ENCODE peak calls at places on chromosomes 5 and 9, in four cellular contexts. One of them, this sample, is unnamed.

GRCh38 chr5:68374770-68375518 is 159.4 kb downstream of the PIK3R1 start:
- DNase-seq in mesendoderm: no peak
- DNase-seq in IMR-90: no peak
- DNase-seq in H1: no peak
- DNase-seq in this sample: no peak

GRCh38 chr5:171827162-171827561 is 41.5 kb downstream of the SMIM23 start:
- DNase-seq in mesendoderm: no peak
- DNase-seq in IMR-90: no peak
- DNase-seq in H1: no peak
- DNase-seq in this sample: no peak

GRCh38 chr5:133287500-133287899 is 235.7 kb downstream of the HSPA4 start:
- DNase-seq in mesendoderm: peak
- DNase-seq in IMR-90: peak
- DNase-seq in H1: no peak
- DNase-seq in this sample: peak

GRCh38 chr5:145852990-145853389 is 17.8 kb upstream of the PRELID2 start:
- DNase-seq in mesendoderm: no peak
- DNase-seq in IMR-90: no peak
- DNase-seq in H1: no peak
- DNase-seq in this sample: no peak

GRCh38 chr9:99753436-99753835 is 68.2 kb upstream of the NR4A3 start:
- DNase-seq in mesendoderm: no peak
- DNase-seq in IMR-90: no peak
- DNase-seq in H1: no peak
- DNase-seq in this sample: no peak

GRCh38 chr5:79567926-79568549 is 44.2 kb upstream of the TENT2 start:
- DNase-seq in mesendoderm: no peak
- DNase-seq in IMR-90: peak
- DNase-seq in H1: no peak
- DNase-seq in this sample: no peak

GRCh38 chr9:99666571-99666970 is 155.1 kb upstream of the NR4A3 start:
- DNase-seq in mesendoderm: no peak
- DNase-seq in IMR-90: no peak
- DNase-seq in H1: no peak
- DNase-seq in this sample: no peak

GRCh38 chr5:164233796-164234195 is 728.4 kb downstream of the MAT2B start:
- DNase-seq in mesendoderm: no peak
- DNase-seq in IMR-90: no peak
- DNase-seq in H1: no peak
- DNase-seq in this sample: no peak

GRCh38 chr5:143582869-143583268 is 179.4 kb upstream of the NR3C1 start:
- DNase-seq in mesendoderm: no peak
- DNase-seq in IMR-90: peak
- DNase-seq in H1: no peak
- DNase-seq in this sample: no peak

DNA sequence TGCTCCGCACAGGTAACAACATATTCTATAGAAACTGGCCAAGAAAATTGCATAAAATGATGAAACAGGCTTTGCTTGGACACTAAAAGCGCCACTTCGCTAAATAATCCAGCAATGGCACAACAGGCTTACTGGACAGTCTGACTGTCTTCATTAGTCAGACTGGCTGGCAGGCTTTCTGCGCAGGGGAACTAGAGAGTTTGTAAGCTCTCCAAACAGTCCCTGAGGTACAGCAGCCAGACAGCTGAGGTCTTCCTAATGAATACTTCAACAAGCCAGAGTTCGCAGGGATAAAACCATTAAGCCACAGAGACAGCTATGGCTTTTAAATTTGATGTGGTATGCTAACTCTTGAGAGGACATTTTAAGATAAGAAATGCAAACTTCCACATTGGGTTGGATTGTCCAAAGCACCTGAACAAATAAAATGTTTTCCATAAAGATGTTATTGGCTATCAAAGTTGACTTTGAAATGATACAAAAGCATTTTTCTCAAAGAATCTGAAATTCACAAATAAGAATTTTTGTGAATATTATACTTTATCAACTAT is 20.7 kb downstream of the PLK2 start:
- DNase-seq in mesendoderm: no peak
- DNase-seq in IMR-90: no peak
- DNase-seq in H1: no peak
- DNase-seq in this sample: no peak
- H4K5ac ChIP-seq in mesendoderm: no peak
- H4K5ac ChIP-seq in IMR-90: no peak
- H4K5ac ChIP-seq in H1: no peak
- H4K5ac ChIP-seq in this sample: no peak

GRCh38 chr5:39394946-39395345 is 29.8 kb downstream of the DAB2 start:
- DNase-seq in mesendoderm: no peak
- DNase-seq in IMR-90: peak
- DNase-seq in H1: no peak
- DNase-seq in this sample: no peak

GRCh38 chr5:39395521-39395920 is 29.3 kb downstream of the DAB2 start:
- DNase-seq in mesendoderm: no peak
- DNase-seq in IMR-90: peak
- DNase-seq in H1: no peak
- DNase-seq in this sample: no peak

GRCh38 chr5:39400711-39401385 is 23.9 kb downstream of the DAB2 start:
- DNase-seq in mesendoderm: peak
- DNase-seq in IMR-90: peak
- DNase-seq in H1: no peak
- DNase-seq in this sample: no peak

GRCh38 chr5:39399135-39400036 is 25.4 kb downstream of the DAB2 start:
- DNase-seq in mesendoderm: peak
- DNase-seq in IMR-90: peak
- DNase-seq in H1: no peak
- DNase-seq in this sample: no peak
- H4K5ac ChIP-seq in mesendoderm: no peak
- H4K5ac ChIP-seq in IMR-90: peak
- H4K5ac ChIP-seq in H1: no peak
- H4K5ac ChIP-seq in this sample: no peak

GRCh38 chr9:136630662-136630992 is 32.1 kb upstream of the EGFL7 start:
- DNase-seq in mesendoderm: no peak
- DNase-seq in IMR-90: no peak
- DNase-seq in H1: no peak
- DNase-seq in this sample: no peak

GRCh38 chr9:136629879-136630661 is 32.6 kb upstream of the EGFL7 start:
- DNase-seq in mesendoderm: peak
- DNase-seq in IMR-90: peak
- DNase-seq in H1: peak
- DNase-seq in this sample: peak

GRCh38 chr9:136631038-136632000 is 31.4 kb upstream of the EGFL7 start:
- DNase-seq in mesendoderm: peak
- DNase-seq in IMR-90: peak
- DNase-seq in H1: peak
- DNase-seq in this sample: peak

GRCh38 chr9:136640176-136641086 is 22.3 kb upstream of the EGFL7 start:
- DNase-seq in mesendoderm: no peak
- DNase-seq in IMR-90: no peak
- DNase-seq in H1: no peak
- DNase-seq in this sample: no peak

GRCh38 chr9:136634904-136635303 is 27.8 kb upstream of the EGFL7 start:
- DNase-seq in mesendoderm: no peak
- DNase-seq in IMR-90: no peak
- DNase-seq in H1: no peak
- DNase-seq in this sample: no peak
- H4K5ac ChIP-seq in mesendoderm: no peak
- H4K5ac ChIP-seq in IMR-90: no peak
- H4K5ac ChIP-seq in H1: no peak
- H4K5ac ChIP-seq in this sample: no peak

DNA sequence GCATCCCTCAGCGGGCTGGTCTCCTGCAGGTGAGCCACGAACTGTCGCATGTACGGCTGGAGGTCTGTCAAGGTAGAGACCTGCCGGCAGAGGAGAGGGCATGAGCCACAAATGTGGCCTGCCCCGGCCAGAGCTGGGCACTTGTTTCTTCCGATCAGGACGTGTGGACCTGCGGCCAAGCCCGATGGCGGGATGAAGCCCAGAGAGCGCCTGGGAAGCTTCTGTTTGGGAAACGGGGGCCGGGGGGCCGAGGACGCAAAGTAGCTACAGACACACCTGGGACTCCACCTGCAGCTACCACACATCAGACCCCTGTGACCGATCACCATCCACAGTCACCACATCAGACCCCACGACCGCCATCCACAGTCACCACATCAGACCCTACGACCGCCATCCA is 22.7 kb downstream of the TERT start:
- DNase-seq in mesendoderm: no peak
- DNase-seq in IMR-90: no peak
- DNase-seq in H1: no peak
- DNase-seq in this sample: no peak
- H4K5ac ChIP-seq in mesendoderm: no peak
- H4K5ac ChIP-seq in IMR-90: no peak
- H4K5ac ChIP-seq in H1: no peak
- H4K5ac ChIP-seq in this sample: no peak

GRCh38 chr5:83632874-83633273 is 87.8 kb downstream of the HAPLN1 start:
- DNase-seq in mesendoderm: no peak
- DNase-seq in IMR-90: peak
- DNase-seq in H1: no peak
- DNase-seq in this sample: no peak
- H4K5ac ChIP-seq in mesendoderm: no peak
- H4K5ac ChIP-seq in IMR-90: no peak
- H4K5ac ChIP-seq in H1: no peak
- H4K5ac ChIP-seq in this sample: no peak

GRCh38 chr5:131259326-131259725 is 4.5 kb upstream of the CDC42SE2 start:
- DNase-seq in mesendoderm: no peak
- DNase-seq in IMR-90: peak
- DNase-seq in H1: no peak
- DNase-seq in this sample: no peak

GRCh38 chr5:131254741-131255140 is 9.1 kb upstream of the CDC42SE2 start:
- DNase-seq in mesendoderm: no peak
- DNase-seq in IMR-90: no peak
- DNase-seq in H1: no peak
- DNase-seq in this sample: no peak

GRCh38 chr5:131252824-131253171 is 11.1 kb upstream of the CDC42SE2 start:
- DNase-seq in mesendoderm: no peak
- DNase-seq in IMR-90: no peak
- DNase-seq in H1: no peak
- DNase-seq in this sample: no peak

GRCh38 chr5:131258733-131259132 is 5.1 kb upstream of the CDC42SE2 start:
- DNase-seq in mesendoderm: no peak
- DNase-seq in IMR-90: no peak
- DNase-seq in H1: no peak
- DNase-seq in this sample: no peak

GRCh38 chr5:131256507-131256823 is 7.4 kb upstream of the CDC42SE2 start:
- DNase-seq in mesendoderm: no peak
- DNase-seq in IMR-90: no peak
- DNase-seq in H1: no peak
- DNase-seq in this sample: no peak
- H4K5ac ChIP-seq in mesendoderm: no peak
- H4K5ac ChIP-seq in IMR-90: peak
- H4K5ac ChIP-seq in H1: no peak
- H4K5ac ChIP-seq in this sample: no peak

This sample was measured in H9.